ENCODE peak calls at places on chromosomes 6 and 20, in eight cellular contexts. J, U, S, Y, G, P, F and M are unnamed samples.

GRCh38 chr6:54100411-54101006 is 10.7 kb upstream of the MLIP start:
- DNase-seq in S (no peak), F (no peak), G (no peak), U (no peak), P (no peak), Y (no peak), J (no peak), M (no peak)

GRCh38 chr20:32622585-32623468 is 37.7 kb upstream of the NOL4L start:
- DNase-seq in F (no peak), G (no peak), Y (no peak), U (no peak), S (no peak), P (no peak), J (no peak), M (no peak)

GRCh38 chr6:26599134-26599533 is 2.4 kb downstream of the ABT1 start:
- DNase-seq in S (no peak), F (no peak), J (no peak), P (no peak), Y (no peak), G (no peak), U (no peak), M (no peak)

GRCh38 chr20:64064145-64064698 is 1.2 kb downstream of the TCEA2 start:
- DNase-seq in U (no peak), F (peak), S (peak), G (no peak), P (no peak), J (no peak), Y (no peak), M (peak)

GRCh38 chr6:140078552-140079126 is 704.2 kb upstream of the CITED2 start:
- DNase-seq in Y (no peak), G (no peak), F (peak), S (peak), P (no peak), J (no peak), U (peak), M (peak)

GRCh38 chr6:127737009-127737486 is 160.1 kb downstream of the C6orf58 start:
- DNase-seq in P (peak), F (peak), G (no peak), U (peak), S (peak), Y (no peak), J (no peak), M (peak)

GRCh38 chr6:53771780-53772624 is 22.8 kb upstream of the LRRC1 start:
- DNase-seq in Y (no peak), P (no peak), F (peak), G (no peak), U (no peak), S (peak), J (no peak), M (peak)

GRCh38 chr20:9203081-9203447 is 134.2 kb downstream of the PLCB4 start:
- DNase-seq in F (no peak), G (no peak), U (no peak), Y (no peak), P (no peak), J (no peak), S (no peak), M (no peak)

GRCh38 chr6:156449128-156449527 is 328.1 kb upstream of the ARID1B start:
- DNase-seq in P (no peak), Y (no peak), U (no peak), F (no peak), J (no peak), G (no peak), S (no peak), M (no peak)

GRCh38 chr6:99145738-99146137 is 198.0 kb upstream of the FBXL4 start:
- DNase-seq in F (no peak), S (no peak), P (no peak), Y (no peak), J (no peak), U (no peak), G (no peak), M (no peak)

GRCh38 chr20:44208770-44209169 is 1.8 kb downstream of the OSER1 start:
- DNase-seq in G (no peak), Y (no peak), P (no peak), F (peak), U (no peak), S (peak), J (no peak), M (peak)

GRCh38 chr20:25052255-25053206 is 5.4 kb downstream of the ACSS1 start:
- DNase-seq in Y (no peak), U (no peak), G (no peak), F (peak), P (no peak), J (no peak), S (peak), M (peak)

GRCh38 chr6:106496791-106497190 is 132.5 kb downstream of the RTN4IP1 start:
- DNase-seq in J (no peak), Y (no peak), G (peak), S (peak), U (no peak), P (no peak), F (no peak), M (no peak)

GRCh38 chr20:8557711-8558110 is 425.6 kb downstream of the PLCB1 start:
- DNase-seq in U (no peak), P (no peak), Y (no peak), J (no peak), G (no peak), S (peak), F (peak), M (peak)

GRCh38 chr20:25324412-25324811 is 66.2 kb downstream of the ABHD12 start:
- DNase-seq in S (no peak), Y (no peak), P (no peak), J (peak), U (no peak), G (peak), F (no peak), M (no peak)

GRCh38 chr6:79713701-79714322 is 82.7 kb downstream of the SH3BGRL2 start:
- DNase-seq in G (no peak), Y (no peak), U (peak), F (no peak), S (peak), J (no peak), P (no peak), M (peak)

GRCh38 chr20:24698706-24699206 is 229.3 kb downstream of the SYNDIG1 start:
- DNase-seq in Y (no peak), J (no peak), G (no peak), U (no peak), S (no peak), P (no peak), F (no peak), M (no peak)

GRCh38 chr6:52146851-52147445 is 39.2 kb upstream of the IL17A start:
- DNase-seq in U (no peak), F (no peak), P (no peak), G (no peak), S (no peak), Y (no peak), J (no peak), M (no peak)

GRCh38 chr6:107361568-107362270 is 97.6 kb downstream of the PDSS2 start:
- DNase-seq in G (no peak), U (no peak), S (peak), F (peak), P (no peak), Y (no peak), J (no peak), M (peak)

GRCh38 chr6:82246802-82247633 is 526 bp downstream of the IBTK start:
- DNase-seq in G (peak), Y (peak), P (no peak), F (peak), J (peak), U (no peak), S (peak), M (peak)

GRCh38 chr6:168516941-168517741 is 76.2 kb downstream of the SMOC2 start:
- DNase-seq in J (no peak), U (no peak), S (no peak), G (no peak), F (no peak), P (no peak), Y (no peak), M (no peak)

GRCh38 chr6:159043236-159043635 is 1.6 kb downstream of the TAGAP start:
- DNase-seq in G (no peak), Y (no peak), U (no peak), F (no peak), P (no peak), J (no peak), S (no peak), M (no peak)

GRCh38 chr6:157066781-157067491 is 256.4 kb downstream of the TMEM242 start:
- DNase-seq in Y (no peak), U (no peak), F (no peak), S (no peak), G (no peak), J (no peak), P (no peak), M (no peak)

GRCh38 chr6:25519856-25520255 is 132.2 kb upstream of the SCGN start:
- DNase-seq in S (no peak), Y (no peak), F (peak), J (no peak), G (no peak), U (no peak), P (no peak), M (peak)

GRCh38 chr20:45946149-45946970 is 11.9 kb downstream of the PCIF1 start:
- DNase-seq in P (no peak), Y (no peak), J (no peak), S (peak), G (peak), U (no peak), F (peak), M (peak)

GRCh38 chr6:2713473-2714358 is 37.0 kb downstream of the MYLK4 start:
- DNase-seq in F (peak), P (no peak), G (no peak), S (peak), Y (no peak), U (peak), J (no peak), M (no peak)

GRCh38 chr6:135104199-135104598 is 49.6 kb upstream of the HBS1L start:
- DNase-seq in G (no peak), J (no peak), Y (no peak), S (no peak), F (no peak), P (no peak), U (no peak), M (no peak)

GRCh38 chr20:43723194-43723593 is 3.6 kb downstream of the GTSF1L start:
- DNase-seq in Y (no peak), J (peak), P (no peak), G (no peak), F (no peak), U (peak), S (no peak), M (peak)

GRCh38 chr6:16139541-16139940 is 10.7 kb downstream of the MYLIP start:
- DNase-seq in P (no peak), S (peak), J (no peak), G (no peak), Y (no peak), U (no peak), F (no peak), M (peak)
- H3K4me3 ChIP-seq in P (no peak), S (no peak), J (no peak), G (no peak), Y (no peak), U (no peak), F (no peak), M (no peak)

GRCh38 chr6:144217264-144217663 is 66.9 kb downstream of the STX11 start:
- DNase-seq in G (no peak), S (peak), Y (no peak), U (no peak), F (no peak), J (no peak), P (no peak), M (no peak)
- H3K4me3 ChIP-seq in G (peak), S (peak), Y (peak), U (peak), F (peak), J (peak), P (peak), M (peak)

DNA sequence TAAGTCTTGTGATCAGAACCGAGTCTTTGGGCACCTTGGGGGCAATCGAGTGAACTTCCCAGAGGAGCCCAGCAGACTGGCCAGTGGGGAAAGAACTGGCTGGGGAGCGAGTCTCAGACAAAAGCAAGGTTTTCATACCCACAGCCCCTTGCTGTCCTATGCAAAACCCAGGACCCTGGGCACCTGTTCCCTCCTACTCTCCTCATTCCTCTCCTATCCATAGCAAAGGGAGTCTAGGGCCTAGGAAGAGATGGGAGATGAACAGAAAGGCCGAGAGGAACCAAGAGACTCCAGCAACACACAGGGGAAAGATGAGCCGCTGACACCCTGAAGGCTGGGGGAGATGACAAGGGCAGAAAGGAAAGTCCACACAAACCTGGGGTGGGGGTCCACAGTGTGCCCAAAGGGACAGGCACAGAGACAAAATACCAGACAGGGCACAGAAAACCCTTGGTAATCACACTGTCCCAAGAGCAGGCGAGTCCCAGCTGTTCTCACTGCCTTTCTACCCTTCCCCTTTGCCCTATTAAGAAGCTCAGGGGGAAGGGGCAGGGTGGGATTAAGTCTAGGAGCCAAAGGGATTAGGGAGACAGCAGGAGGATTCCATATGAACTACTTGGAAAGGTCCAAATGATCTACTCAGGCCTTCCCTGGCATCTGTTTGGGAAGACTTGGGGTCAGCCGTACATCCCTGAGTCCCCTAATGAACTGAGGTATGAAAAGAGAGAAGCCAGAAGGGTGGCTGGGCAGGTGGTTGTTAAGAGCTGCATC is 6.5 kb downstream of the PPP1R18 start:
- DNase-seq in Y (no peak), F (no peak), G (no peak), P (no peak), U (no peak), J (no peak), S (no peak), M (no peak)
- H3K4me3 ChIP-seq in Y (no peak), F (peak), G (peak), P (peak), U (peak), J (no peak), S (peak), M (peak)

GRCh38 chr20:37693629-37694626 is at the start of gene CTNNBL1:
- DNase-seq in P (peak), S (peak), J (peak), U (peak), G (peak), Y (peak), F (peak), M (peak)

GRCh38 chr20:37692447-37693166 is 1.2 kb upstream of the CTNNBL1 start:
- DNase-seq in U (no peak), Y (no peak), G (no peak), P (no peak), S (no peak), J (no peak), F (no peak), M (no peak)

GRCh38 chr20:37693203-37693602 is 627 bp upstream of the CTNNBL1 start:
- DNase-seq in P (no peak), J (no peak), G (no peak), S (peak), F (no peak), Y (no peak), U (no peak), M (peak)

GRCh38 chr20:37697314-37697713 is 3.5 kb downstream of the CTNNBL1 start:
- DNase-seq in F (no peak), P (no peak), U (no peak), G (no peak), Y (no peak), S (no peak), J (no peak), M (no peak)

GRCh38 chr20:37695684-37696342 is 2.0 kb downstream of the CTNNBL1 start:
- DNase-seq in G (no peak), P (no peak), U (no peak), J (no peak), S (no peak), F (no peak), Y (no peak), M (no peak)
- H3K4me3 ChIP-seq in G (no peak), P (no peak), U (no peak), J (no peak), S (no peak), F (no peak), Y (no peak), M (no peak)

GRCh38 chr20:2752631-2753455 is 47.6 kb downstream of the CPXM1 start:
- DNase-seq in J (peak), G (peak), U (no peak), S (peak), Y (no peak), P (no peak), F (no peak), M (peak)

GRCh38 chr20:2749951-2750342 is 50.5 kb downstream of the CPXM1 start:
- DNase-seq in S (no peak), Y (no peak), F (no peak), P (no peak), G (no peak), U (no peak), J (no peak), M (no peak)

GRCh38 chr20:2751868-2752630 is 48.4 kb downstream of the CPXM1 start:
- DNase-seq in S (no peak), G (peak), P (no peak), Y (no peak), U (no peak), F (no peak), J (peak), M (no peak)

GRCh38 chr20:2750343-2751251 is 49.8 kb downstream of the CPXM1 start:
- DNase-seq in S (peak), F (no peak), G (peak), P (no peak), Y (no peak), J (peak), U (no peak), M (peak)

DNA sequence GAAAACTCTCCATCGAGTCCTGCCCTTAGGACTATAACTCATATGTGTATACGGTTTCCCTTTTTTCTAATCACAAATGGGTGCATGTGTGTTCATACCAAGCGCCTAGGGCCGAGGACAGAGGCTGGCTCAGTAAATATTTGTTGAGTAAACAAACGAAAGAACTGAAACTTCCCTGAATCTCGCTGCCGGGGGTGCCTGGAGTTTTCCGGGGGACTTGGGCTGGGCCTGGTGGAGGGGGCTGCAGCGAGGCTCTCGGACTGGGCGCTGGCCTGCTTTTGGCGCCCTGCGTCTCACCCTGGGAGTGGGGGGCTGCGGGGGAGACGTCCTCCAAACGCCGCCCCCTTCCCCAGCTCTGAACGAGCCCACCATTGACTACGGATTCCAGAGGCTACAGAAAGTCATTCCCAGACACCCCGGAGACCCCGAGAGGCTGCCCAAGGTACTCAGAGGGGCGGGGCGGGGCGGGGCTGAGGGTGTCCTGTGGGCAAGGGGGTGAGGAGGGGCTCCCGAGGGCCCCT is 49.0 kb downstream of the CPXM1 start:
- DNase-seq in U (no peak), P (no peak), Y (no peak), F (no peak), G (no peak), J (no peak), S (no peak), M (no peak)
- H3K4me3 ChIP-seq in U (peak), P (peak), Y (peak), F (no peak), G (peak), J (peak), S (peak), M (peak)

GRCh38 chr6:7260291-7261029 is 52.5 kb downstream of the SSR1 start:
- DNase-seq in F (no peak), P (no peak), U (no peak), Y (peak), G (no peak), S (no peak), J (peak), M (no peak)
- H3K4me3 ChIP-seq in F (peak), P (peak), U (peak), Y (peak), G (peak), S (peak), J (peak), M (peak)

GRCh38 chr6:136921936-136922679 is at the start of gene SLC35D3:
- DNase-seq in F (no peak), S (no peak), G (peak), J (peak), U (no peak), Y (no peak), P (no peak), M (no peak)
- H3K4me3 ChIP-seq in F (peak), S (peak), G (peak), J (peak), U (peak), Y (peak), P (peak), M (peak)